ENCODE peak calls at places on chromosomes 13 and 19, in ten cellular contexts. Z is dermis microvascular lymphatic vessel endothelial cell; E is H54; K is stimulated activated CD4-positive, alpha-beta T cell treated with anti-CD3 and anti-CD28 coated beads, Interleukin-4, amount 100 ng/mL, for 48 hours; O is T1000; J is HepG2; P is CD4-positive, alpha-beta T cell; Q is DMS 273 treated with DMSO at 0.1 percent for 48 hours; U is activated T-helper 2 cell treated with anti-CD3 and anti-CD28 coated beads, Interferon-gamma antibody, Interleukin-2, Interleukin-4, amounts not matched to agents 10 μg/mL and 5 μg/mL and 100 μg/mL, durations not matched to agents 14 hours and 24 hours and 36 hours; I is tibial artery. R is an unnamed sample.

GRCh38 chr13:32850311-32851052 is 165.7 kb upstream of the KL start:
- DNase-seq in Z (no peak), E (no peak), K (no peak), O (no peak), J (no peak), P (no peak), Q (no peak), U (no peak), I (no peak), R (no peak)

GRCh38 chr13:47459512-47459911 is 541.6 kb downstream of the SUCLA2 start:
- DNase-seq in Z (no peak), E (no peak), K (no peak), O (no peak), J (no peak), P (no peak), Q (no peak), U (no peak), I (no peak), R (no peak)

GRCh38 chr13:30718661-30719520 is 16.5 kb upstream of the ALOX5AP start:
- DNase-seq in Z (no peak), E (peak; percentile 52), K (no peak), O (no peak), J (peak; percentile 24), P (no peak), Q (no peak), U (no peak), I (no peak), R (peak; percentile 34)

GRCh38 chr13:27354379-27354778 is 70.0 kb upstream of the GTF3A start:
- DNase-seq in Z (no peak), E (no peak), K (no peak), O (no peak), J (no peak), P (no peak), Q (peak; percentile 23), U (no peak), I (no peak), R (no peak)

GRCh38 chr13:45809810-45810394 is 41.7 kb downstream of the SIAH3 start:
- DNase-seq in Z (no peak), E (no peak), K (no peak), O (no peak), J (no peak), P (no peak), Q (no peak), U (no peak), I (no peak), R (no peak)

GRCh38 chr13:98450495-98451167 is 126.3 kb downstream of the STK24 start:
- DNase-seq in Z (peak; percentile 15), E (no peak), K (no peak), O (no peak), J (peak; percentile 19), P (no peak), Q (no peak), U (no peak), I (no peak), R (no peak)

GRCh38 chr13:79995334-79995733 is 345.6 kb downstream of the SPRY2 start:
- DNase-seq in Z (peak; percentile 49), E (no peak), K (no peak), O (no peak), J (no peak), P (no peak), Q (no peak), U (no peak), I (no peak), R (peak; percentile 15)

GRCh38 chr13:45626731-45627374 is 11.3 kb upstream of the ERICH6B start:
- DNase-seq in Z (no peak), E (no peak), K (no peak), O (no peak), J (no peak), P (no peak), Q (no peak), U (no peak), I (no peak), R (no peak)

GRCh38 chr13:77184455-77184854 is 142.4 kb downstream of the MYCBP2 start:
- DNase-seq in Z (peak; percentile 39), E (no peak), K (peak; percentile 18), O (no peak), J (no peak), P (no peak), Q (no peak), U (no peak), I (no peak), R (no peak)

GRCh38 chr19:19487077-19488040 is 28.0 kb downstream of the TSSK6 start:
- DNase-seq in Z (no peak), E (no peak), K (no peak), O (no peak), J (no peak), P (no peak), Q (no peak), U (no peak), I (no peak), R (no peak)

GRCh38 chr13:101115762-101116161 is 300.5 kb downstream of the NALCN start:
- DNase-seq in Z (no peak), E (no peak), K (no peak), O (no peak), J (no peak), P (no peak), Q (no peak), U (no peak), I (no peak), R (no peak)

GRCh38 chr13:80100636-80101035 is 240.3 kb downstream of the SPRY2 start:
- DNase-seq in Z (no peak), E (no peak), K (no peak), O (no peak), J (no peak), P (no peak), Q (no peak), U (no peak), I (no peak), R (no peak)

GRCh38 chr19:18160792-18161690 is 8.1 kb downstream of the PIK3R2 start:
- DNase-seq in Z (peak; percentile 63), E (peak; percentile 78), K (peak; percentile 80), O (peak; percentile 28), J (peak; percentile 43), P (peak; percentile 66), Q (peak; percentile 13), U (peak; percentile 78), I (peak; percentile 58), R (no peak)

GRCh38 chr13:66994097-66994496 is 236.0 kb downstream of the PCDH9 start:
- DNase-seq in Z (peak; percentile 74), E (peak; percentile 29), K (peak; percentile 1), O (no peak), J (peak; percentile 38), P (no peak), Q (no peak), U (no peak), I (peak; percentile 27), R (peak; percentile 43)